ENCODE peak calls at places on chromosomes 13 and 19, in six cellular contexts. A, P, S, Y, H and G are unnamed samples.

GRCh38 chr13:70310720-70311119 is 202.5 kb upstream of the KLHL1 start:
- DNase-seq in H (no peak), A (no peak), Y (peak), S (peak), P (no peak), G (no peak)

GRCh38 chr13:86737334-86737932 is 933.7 kb upstream of the SLITRK5 start:
- DNase-seq in P (no peak), S (no peak), H (no peak), A (no peak), Y (no peak), G (no peak)

GRCh38 chr13:75770164-75771145 is 134.3 kb downstream of the LMO7 start:
- DNase-seq in Y (no peak), H (no peak), S (no peak), A (no peak), P (no peak), G (no peak)

GRCh38 chr19:7888145-7888825 is at the start of gene LRRC8E:
- DNase-seq in H (peak), P (no peak), S (peak), A (no peak), Y (peak), G (no peak)

GRCh38 chr13:73138967-73139491 is 80.2 kb downstream of the KLF5 start:
- DNase-seq in A (no peak), P (no peak), Y (peak), S (peak), H (no peak), G (no peak)

GRCh38 chr13:76764429-76764828 is 121.8 kb downstream of the KCTD12 start:
- DNase-seq in A (peak), P (peak), H (no peak), Y (no peak), S (no peak), G (peak)

GRCh38 chr19:10961763-10962536 is 1.1 kb downstream of the SMARCA4 start:
- DNase-seq in H (no peak), Y (no peak), S (no peak), A (no peak), P (no peak), G (no peak)

GRCh38 chr13:71789952-71790351 is 77.1 kb downstream of the DACH1 start:
- DNase-seq in Y (no peak), A (no peak), H (no peak), P (no peak), S (no peak), G (no peak)

GRCh38 chr13:43934273-43934672 is 54.6 kb downstream of the LACC1 start:
- DNase-seq in P (no peak), A (no peak), Y (no peak), H (no peak), S (no peak), G (no peak)

GRCh38 chr13:48398450-48399095 is 14.3 kb downstream of the LPAR6 start:
- DNase-seq in S (no peak), H (no peak), A (no peak), Y (no peak), P (no peak), G (no peak)

GRCh38 chr13:101382086-101382485 is 34.2 kb downstream of the NALCN start:
- DNase-seq in Y (peak), A (no peak), S (no peak), H (no peak), P (no peak), G (no peak)

GRCh38 chr19:3099347-3100145 is 5.4 kb downstream of the GNA11 start:
- DNase-seq in Y (no peak), A (no peak), S (no peak), P (no peak), H (no peak), G (no peak)

GRCh38 chr13:50626031-50626643 is 217.4 kb downstream of the DLEU7 start:
- DNase-seq in P (no peak), H (no peak), A (no peak), Y (no peak), S (no peak), G (no peak)

GRCh38 chr13:48551329-48551728 is 18.4 kb upstream of the RCBTB2 start:
- DNase-seq in S (no peak), H (no peak), Y (peak), P (no peak), A (no peak), G (no peak)

GRCh38 chr13:51849145-51850101 is 4.4 kb upstream of the TMEM272 start:
- DNase-seq in Y (peak), S (no peak), H (no peak), A (no peak), P (no peak), G (no peak)

GRCh38 chr19:15181394-15181793 is 19.4 kb downstream of the NOTCH3 start:
- DNase-seq in A (no peak), P (no peak), S (no peak), Y (peak), H (no peak), G (no peak)

GRCh38 chr19:8388612-8388958 is 1.6 kb upstream of the RAB11B start:
- DNase-seq in H (no peak), S (no peak), P (no peak), A (no peak), Y (no peak), G (no peak)

GRCh38 chr13:24557121-24557520 is 44.5 kb upstream of the PARP4 start:
- DNase-seq in S (no peak), P (no peak), A (no peak), H (no peak), Y (no peak), G (no peak)

GRCh38 chr19:58563034-58563573 is 4.7 kb upstream of the UBE2M start:
- DNase-seq in S (peak), Y (peak), P (no peak), A (no peak), H (peak), G (peak)

GRCh38 chr13:51626749-51627148 is 42.5 kb downstream of the WDFY2 start:
- DNase-seq in S (no peak), Y (no peak), A (no peak), P (no peak), H (peak), G (no peak)

GRCh38 chr13:66805657-66806056 is 424.5 kb downstream of the PCDH9 start:
- DNase-seq in H (no peak), P (no peak), A (peak), S (no peak), Y (no peak), G (peak)

GRCh38 chr13:51934461-51935087 is 72.8 kb downstream of the CCDC70 start:
- DNase-seq in P (no peak), A (no peak), S (no peak), Y (no peak), H (no peak), G (no peak)

GRCh38 chr19:34673590-34673989 is 3.4 kb downstream of the SCGB2B2 start:
- DNase-seq in Y (no peak), P (no peak), H (no peak), A (no peak), S (peak), G (no peak)

GRCh38 chr13:24865158-24865557 is 101.2 kb downstream of the RNF17 start:
- DNase-seq in A (no peak), P (no peak), H (no peak), S (no peak), Y (no peak), G (no peak)

GRCh38 chr19:8390617-8390981 is 439 bp downstream of the RAB11B start:
- DNase-seq in S (peak), P (peak), H (peak), A (peak), Y (peak), G (peak)

GRCh38 chr13:50122465-50122864 is 107.2 kb downstream of the KCNRG start:
- DNase-seq in A (no peak), P (no peak), H (no peak), Y (peak), S (no peak), G (no peak)

DNA sequence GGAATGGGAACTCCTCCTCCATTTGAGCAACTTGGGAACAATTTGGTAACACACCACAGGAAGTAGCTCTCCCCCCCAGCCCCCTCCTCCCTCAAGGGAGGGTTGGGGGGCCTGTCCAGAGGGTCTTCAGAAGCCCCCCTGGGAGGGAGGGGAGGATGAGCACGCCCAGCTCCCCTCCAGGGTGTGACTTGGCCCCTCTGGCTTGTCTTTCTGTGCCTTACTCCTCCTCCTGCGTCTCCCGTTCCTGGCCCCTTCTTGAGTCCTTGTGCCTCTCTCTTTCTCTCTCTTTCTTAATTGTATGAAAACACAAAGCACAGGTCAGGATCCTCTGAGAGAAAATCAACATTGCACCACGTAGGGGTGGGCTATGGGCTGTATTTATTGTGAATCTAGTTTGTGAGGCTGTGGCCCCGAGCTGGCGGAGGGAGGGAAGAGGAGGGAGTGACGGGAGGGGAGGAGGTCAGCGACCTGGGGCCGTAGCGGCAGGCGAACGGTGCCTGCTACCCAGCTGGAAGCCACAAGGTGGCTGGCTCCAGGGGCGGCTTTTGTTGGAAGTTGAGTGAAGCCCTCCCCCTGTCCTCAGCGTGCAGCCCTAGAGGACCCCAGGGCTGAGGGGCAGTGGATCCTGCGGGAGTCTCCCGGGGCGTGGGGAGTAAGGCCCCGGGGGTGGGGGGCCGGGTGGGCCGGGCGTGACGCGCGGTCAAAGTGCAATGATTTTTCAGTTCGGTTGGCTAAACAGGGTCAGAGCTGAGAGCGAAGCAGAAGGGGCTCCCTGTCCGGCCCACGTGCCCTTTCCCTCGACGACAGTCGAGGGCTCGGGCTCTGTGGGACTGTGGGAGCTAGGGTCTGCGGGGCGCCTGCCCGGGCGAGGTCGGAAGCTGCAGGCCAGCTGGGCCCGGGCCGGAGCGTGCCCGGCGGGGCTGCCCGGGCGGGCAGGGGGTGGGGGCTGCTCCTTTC is 6.4 kb downstream of the LYL1 start:
- DNase-seq in S (peak), Y (peak), H (no peak), P (peak), A (no peak), G (no peak)
- TF ChIP-seq CTCF in S (peak), Y (no peak), H (no peak), P (peak), A (no peak), G (peak)

GRCh38 chr19:6091771-6092291 is 18.5 kb downstream of the RFX2 start:
- DNase-seq in S (peak), P (no peak), A (no peak), Y (no peak), H (no peak), G (no peak)
- H3K4me3 ChIP-seq in S (peak), P (peak), A (peak), Y (peak), H (no peak), G (peak)

GRCh38 chr19:41969196-41969595 is 10.1 kb upstream of the RABAC1 start:
- DNase-seq in A (no peak), H (no peak), P (no peak), Y (no peak), S (no peak), G (no peak)

GRCh38 chr19:41967056-41967783 is 8.1 kb upstream of the RABAC1 start:
- DNase-seq in H (no peak), Y (no peak), S (no peak), P (no peak), A (no peak), G (no peak)

GRCh38 chr19:41971363-41971762 is 12.2 kb upstream of the RABAC1 start:
- DNase-seq in P (no peak), A (no peak), S (no peak), H (no peak), Y (no peak), G (no peak)

GRCh38 chr19:41969772-41970458 is 10.8 kb upstream of the RABAC1 start:
- DNase-seq in P (no peak), H (no peak), S (no peak), Y (no peak), A (no peak), G (no peak)

DNA sequence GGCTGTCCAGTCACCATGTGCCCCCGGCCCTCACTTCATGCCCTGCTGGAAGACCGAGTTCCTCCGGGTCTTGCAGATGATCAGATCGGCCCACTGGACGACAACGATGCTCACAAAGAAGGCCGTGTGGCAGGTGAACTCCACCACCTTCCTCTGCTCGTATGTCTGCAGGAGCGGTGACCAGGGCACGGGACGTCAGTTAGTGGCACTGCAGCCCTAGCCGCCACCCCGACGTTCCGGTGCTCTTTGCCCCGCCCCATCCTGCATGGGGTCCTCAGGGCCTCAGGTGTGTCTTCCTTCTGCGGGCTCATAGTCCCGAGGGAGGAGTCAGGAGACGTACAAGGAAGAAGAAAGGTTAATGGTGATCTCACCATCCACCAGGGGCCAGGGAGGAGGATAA is 9.6 kb upstream of the RABAC1 start:
- DNase-seq in A (no peak), H (no peak), P (no peak), Y (no peak), S (no peak), G (no peak)
- H3K27ac ChIP-seq in A (no peak), H (no peak), P (no peak), Y (no peak), S (no peak), G (no peak)

GRCh38 chr19:50459638-50460037 is 16.7 kb upstream of the EMC10 start:
- DNase-seq in Y (no peak), P (no peak), A (no peak), S (no peak), H (no peak), G (no peak)

GRCh38 chr19:50458396-50459066 is 17.8 kb upstream of the EMC10 start:
- DNase-seq in H (no peak), A (no peak), P (no peak), Y (peak), S (no peak), G (no peak)

GRCh38 chr19:50459067-50459456 is 17.2 kb upstream of the EMC10 start:
- DNase-seq in Y (no peak), P (no peak), S (no peak), A (no peak), H (no peak), G (no peak)

GRCh38 chr19:50461066-50461875 is 15.0 kb upstream of the EMC10 start:
- DNase-seq in Y (peak), P (no peak), S (peak), H (peak), A (peak), G (peak)

GRCh38 chr19:50460161-50460765 is 16.0 kb upstream of the EMC10 start:
- DNase-seq in P (no peak), S (no peak), Y (peak), H (no peak), A (no peak), G (no peak)
- TF ChIP-seq CTCF in P (no peak), S (no peak), Y (peak), H (no peak), A (no peak), G (no peak)

DNA sequence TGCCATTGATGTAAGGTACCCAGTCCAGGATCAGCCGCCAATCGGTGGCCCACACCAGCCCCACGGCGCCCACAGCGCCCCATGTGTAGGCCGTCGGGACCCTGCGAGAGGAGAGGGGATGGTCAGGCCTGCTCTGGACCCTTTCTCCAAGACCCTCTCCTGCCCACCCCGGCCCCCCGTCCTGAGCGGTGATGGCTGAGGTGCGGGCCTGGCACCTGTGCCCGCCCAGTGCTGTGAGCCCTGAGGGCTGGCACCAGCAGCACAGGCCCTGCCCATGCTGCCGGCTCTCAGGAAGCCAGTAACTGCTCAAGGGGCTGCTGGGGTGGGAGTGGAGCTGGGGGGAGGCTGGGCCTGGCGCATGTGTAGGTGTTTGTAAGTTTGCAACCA is 5.8 kb downstream of the UQCR11 start:
- DNase-seq in S (no peak), A (no peak), H (no peak), Y (no peak), P (no peak), G (no peak)
- H3K4me3 ChIP-seq in S (no peak), A (no peak), H (no peak), Y (no peak), P (no peak), G (no peak)

GRCh38 chr13:110322126-110322827 is 15.2 kb downstream of the COL4A2 start:
- DNase-seq in H (no peak), P (no peak), A (no peak), Y (no peak), S (no peak), G (peak)
- H3K27ac ChIP-seq in H (no peak), P (peak), A (no peak), Y (no peak), S (no peak), G (peak)

GRCh38 chr13:96229356-96229755 is 139.4 kb downstream of the HS6ST3 start:
- DNase-seq in S (peak), H (no peak), P (no peak), A (no peak), Y (peak), G (no peak)
- TF ChIP-seq CTCF in S (peak), H (peak), P (no peak), A (no peak), Y (peak), G (no peak)

GRCh38 chr13:93244918-93245280 is 18.3 kb downstream of the GPC6 start:
- DNase-seq in A (no peak), Y (no peak), H (no peak), P (no peak), S (no peak), G (no peak)
- H3K4me3 ChIP-seq in A (peak), Y (no peak), H (no peak), P (no peak), S (no peak), G (peak)

GRCh38 chr19:13100871-13101589 is 1.6 kb downstream of the LYL1 start:
- DNase-seq in A (no peak), S (no peak), Y (peak), P (peak), H (no peak), G (no peak)
- H3K27ac ChIP-seq in A (peak), S (no peak), Y (no peak), P (peak), H (no peak), G (peak)

DNA sequence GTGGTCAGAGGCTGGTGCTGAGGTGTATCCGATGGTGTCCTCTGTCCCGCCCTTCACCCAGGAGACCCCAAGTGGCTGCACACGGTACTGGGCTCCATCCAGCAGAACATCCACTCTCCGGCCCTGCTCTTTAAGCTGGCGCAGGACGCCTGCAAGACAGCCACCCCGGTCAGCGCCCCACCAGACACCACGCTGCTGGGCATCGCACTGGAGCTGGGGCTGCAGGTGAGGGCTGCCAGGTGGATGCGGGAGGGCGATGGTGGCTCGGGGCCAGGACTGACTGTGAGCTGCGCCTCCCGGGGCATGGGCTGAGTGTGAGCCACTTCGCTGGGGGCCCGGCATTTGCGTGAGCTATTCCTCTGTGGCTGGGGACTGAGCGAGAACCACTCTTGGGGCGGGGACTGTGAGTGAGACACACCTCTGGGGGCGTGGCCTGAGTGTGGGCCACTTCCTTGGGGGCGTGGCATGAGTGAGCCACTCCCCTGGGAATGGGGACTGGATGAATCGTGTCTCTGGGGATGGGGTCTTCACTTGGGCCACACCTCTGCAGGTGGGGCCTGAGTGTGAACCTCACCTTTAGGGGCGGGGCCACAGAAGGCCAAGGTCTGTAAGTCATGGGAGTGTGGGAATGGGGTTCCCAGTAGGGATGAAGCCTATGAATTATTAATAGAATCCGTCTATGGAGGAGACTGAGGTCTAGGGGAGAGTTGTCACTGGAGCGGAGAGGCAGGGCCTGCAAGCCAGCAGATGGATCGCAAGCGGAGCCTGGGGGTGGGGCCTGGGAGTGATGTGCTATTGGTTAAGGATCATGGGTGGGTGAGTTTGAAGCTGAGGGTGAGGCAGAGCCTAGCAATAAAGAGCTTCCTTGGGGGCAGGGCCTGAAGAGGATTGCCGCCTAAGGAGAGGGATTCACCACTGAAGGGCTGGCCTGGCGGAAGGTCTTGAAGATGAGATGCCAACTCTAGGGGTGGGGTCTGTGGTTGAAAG is 30.5 kb downstream of the ZSWIM4 start:
- DNase-seq in H (no peak), Y (peak), A (no peak), S (peak), P (no peak), G (no peak)
- TF ChIP-seq CTCF in H (no peak), Y (peak), A (no peak), S (no peak), P (no peak), G (no peak)